ENCODE peak calls at places on chromosomes 5 and 9, in eight cellular contexts. W is A549, A is spleen, T is HepG2, I is GM23248, P is ovary, Z is aorta, V is dorsolateral prefrontal cortex. Q is an unnamed sample.

GRCh38 chr5:114176356-114176755 is 185.5 kb upstream of the KCNN2 start:
- DNase-seq in P (no peak), W (no peak), V (no peak), T (no peak), Z (no peak), I (no peak), A (no peak), Q (no peak)

GRCh38 chr5:135209495-135209837 is 175.4 kb upstream of the PITX1 start:
- DNase-seq in Z (peak), A (no peak), I (no peak), T (no peak), P (no peak), W (no peak), V (no peak), Q (no peak)

GRCh38 chr5:147935032-147935431 is 28.7 kb upstream of the C5orf46 start:
- DNase-seq in P (no peak), Z (no peak), A (no peak), V (no peak), I (peak), T (peak), W (peak), Q (no peak)

GRCh38 chr5:42799668-42800114 is 12.0 kb downstream of the SELENOP start:
- DNase-seq in P (no peak), V (no peak), W (no peak), Z (no peak), I (no peak), A (no peak), T (no peak), Q (no peak)

GRCh38 chr5:84382363-84383295 is 2.1 kb downstream of the EDIL3 start:
- DNase-seq in V (peak), W (no peak), I (peak), A (no peak), P (peak), T (no peak), Z (peak), Q (peak)

GRCh38 chr9:116395409-116396037 is 241.9 kb downstream of the PAPPA start:
- DNase-seq in V (no peak), A (no peak), P (no peak), T (no peak), W (no peak), Z (no peak), I (no peak), Q (no peak)

GRCh38 chr9:93258818-93259489 is 75.0 kb downstream of the WNK2 start:
- DNase-seq in T (no peak), A (peak), V (peak), P (peak), I (no peak), W (no peak), Z (peak), Q (peak)

GRCh38 chr5:135236951-135237791 is 161.9 kb downstream of the MACROH2A1 start:
- DNase-seq in A (peak), P (peak), W (no peak), I (no peak), Z (no peak), V (no peak), T (no peak), Q (no peak)

GRCh38 chr5:9621379-9621903 is 8.7 kb downstream of the TAS2R1 start:
- DNase-seq in P (no peak), A (no peak), W (no peak), I (peak), V (no peak), Z (no peak), T (no peak), Q (no peak)

GRCh38 chr5:82011761-82012160 is 39.9 kb downstream of the ATG10 start:
- DNase-seq in Z (peak), W (no peak), T (no peak), A (no peak), V (no peak), I (peak), P (no peak), Q (no peak)
- H3K4me3 ChIP-seq in Z (no peak), W (no peak), T (no peak), A (no peak), V (no peak), I (no peak), P (no peak), Q (no peak)

GRCh38 chr5:77066191-77066590 is 20.9 kb downstream of the ZBED3 start:
- DNase-seq in W (no peak), I (no peak), T (no peak), V (no peak), Z (no peak), P (no peak), A (no peak), Q (no peak)
- H3K27ac ChIP-seq in W (no peak), I (no peak), T (no peak), V (no peak), Z (no peak), P (no peak), A (peak), Q (peak)

GRCh38 chr5:115565233-115565632 is 20.7 kb upstream of the FEM1C start:
- DNase-seq in Z (no peak), I (no peak), V (no peak), T (no peak), W (no peak), P (no peak), A (no peak), Q (no peak)

GRCh38 chr5:115558388-115558956 is 13.9 kb upstream of the FEM1C start:
- DNase-seq in A (no peak), W (no peak), Z (no peak), I (peak), T (no peak), V (no peak), P (no peak), Q (no peak)

GRCh38 chr5:115559524-115559923 is 14.9 kb upstream of the FEM1C start:
- DNase-seq in P (no peak), T (no peak), Z (no peak), V (no peak), I (peak), A (no peak), W (no peak), Q (no peak)

GRCh38 chr5:115557667-115558387 is 13.3 kb upstream of the FEM1C start:
- DNase-seq in A (no peak), Z (no peak), V (no peak), P (no peak), W (no peak), I (peak), T (peak), Q (no peak)

DNA sequence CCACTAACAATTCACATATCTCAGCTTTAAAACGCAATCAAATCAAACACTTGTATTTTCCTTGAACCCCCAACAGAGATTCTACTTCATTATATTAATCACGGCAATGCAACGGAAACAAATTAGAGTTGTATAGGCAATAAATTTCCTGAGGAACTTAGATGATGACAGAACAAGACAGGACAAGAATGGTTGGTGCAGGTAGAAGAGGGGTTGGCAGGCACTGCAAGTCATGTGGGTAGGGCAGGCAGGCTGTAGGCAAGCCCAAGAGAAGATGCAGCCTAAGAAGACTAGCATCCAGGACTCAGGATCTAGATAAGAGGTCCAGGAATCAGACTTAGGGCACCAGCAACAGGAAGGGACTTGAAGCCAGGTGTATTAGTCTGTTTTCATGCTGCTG is 16.6 kb upstream of the FEM1C start:
- DNase-seq in I (no peak), P (no peak), A (no peak), V (no peak), T (no peak), Z (no peak), W (no peak), Q (no peak)
- H3K4me3 ChIP-seq in I (no peak), P (no peak), A (no peak), V (no peak), T (no peak), Z (no peak), W (no peak), Q (no peak)

GRCh38 chr9:14608521-14608920 is 84.7 kb downstream of the ZDHHC21 start:
- DNase-seq in P (no peak), V (no peak), Z (no peak), W (no peak), A (no peak), I (no peak), T (no peak), Q (no peak)
- H3K27ac ChIP-seq in P (no peak), V (no peak), Z (no peak), W (no peak), A (no peak), I (no peak), T (no peak), Q (no peak)

GRCh38 chr9:106869028-106869427 is 6.1 kb downstream of the ZNF462 start:
- DNase-seq in T (no peak), W (no peak), V (no peak), P (no peak), I (peak), Z (no peak), A (no peak), Q (no peak)
- H3K4me3 ChIP-seq in T (no peak), W (no peak), V (no peak), P (no peak), I (no peak), Z (no peak), A (no peak), Q (no peak)

DNA sequence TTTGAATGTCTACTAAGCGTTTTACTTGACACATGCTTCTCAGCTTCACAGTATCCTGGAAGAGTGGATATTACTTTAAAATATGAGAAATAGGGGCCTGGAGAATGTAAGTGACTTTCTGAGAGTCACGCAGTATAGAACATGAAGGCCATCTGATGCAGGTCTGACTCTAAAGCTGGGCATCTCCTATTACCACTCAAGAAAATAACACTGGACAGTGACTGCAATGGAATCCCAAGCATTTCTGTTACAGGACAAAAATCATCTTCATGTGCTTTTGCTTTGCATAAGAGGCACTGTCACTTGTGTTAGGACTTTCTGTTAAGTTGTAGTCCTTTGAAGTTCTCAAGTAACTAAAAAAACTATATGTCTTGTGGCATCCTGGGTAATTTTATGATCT is 335.5 kb downstream of the FBXL7 start:
- DNase-seq in T (no peak), Z (no peak), W (no peak), P (no peak), V (no peak), I (peak), A (no peak), Q (no peak)
- H3K27ac ChIP-seq in T (no peak), Z (no peak), W (no peak), P (no peak), V (no peak), I (no peak), A (no peak), Q (no peak)

GRCh38 chr9:134052491-134052890 is 15.3 kb downstream of the BRD3 start:
- DNase-seq in Z (peak), A (peak), P (peak), I (no peak), T (no peak), W (no peak), V (no peak), Q (no peak)
- H3K4me3 ChIP-seq in Z (no peak), A (no peak), P (no peak), I (no peak), T (no peak), W (no peak), V (no peak), Q (no peak)

GRCh38 chr9:113481176-113481805 is 17.8 kb downstream of the RGS3 start:
- DNase-seq in P (no peak), T (no peak), A (no peak), V (no peak), W (no peak), I (no peak), Z (no peak), Q (no peak)

GRCh38 chr9:113482991-113483675 is 19.6 kb downstream of the RGS3 start:
- DNase-seq in T (no peak), A (no peak), I (no peak), W (no peak), Z (no peak), P (no peak), V (no peak), Q (no peak)

GRCh38 chr9:113482341-113482740 is 18.8 kb downstream of the RGS3 start:
- DNase-seq in I (no peak), W (no peak), V (no peak), P (no peak), Z (no peak), A (no peak), T (no peak), Q (no peak)

GRCh38 chr9:113479150-113479761 is 15.7 kb downstream of the RGS3 start:
- DNase-seq in W (no peak), Z (no peak), A (no peak), P (no peak), T (no peak), V (no peak), I (no peak), Q (no peak)

DNA sequence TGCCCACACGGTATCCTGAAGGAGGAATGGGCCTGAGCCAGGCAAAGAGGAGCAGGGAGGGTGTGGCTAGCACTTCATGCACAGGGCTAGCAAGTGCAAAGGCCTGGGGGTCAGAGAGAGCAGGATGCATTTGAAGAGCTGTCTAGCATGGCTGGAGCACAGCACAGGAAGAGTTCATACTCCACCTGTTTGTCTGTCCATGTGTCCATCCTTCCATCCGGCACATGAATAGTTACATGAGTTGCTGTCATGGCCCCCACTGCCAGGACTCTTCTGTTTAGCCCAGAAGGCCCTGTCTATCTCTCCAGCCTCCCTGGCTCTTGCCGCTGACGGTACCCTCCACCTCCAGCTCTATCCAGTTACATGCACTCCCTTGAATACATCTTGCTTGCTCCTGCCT is 17.1 kb downstream of the RGS3 start:
- DNase-seq in W (no peak), Z (no peak), T (no peak), V (no peak), P (no peak), A (no peak), I (no peak), Q (no peak)
- H3K27ac ChIP-seq in W (no peak), Z (no peak), T (no peak), V (no peak), P (no peak), A (no peak), I (no peak), Q (no peak)

DNA sequence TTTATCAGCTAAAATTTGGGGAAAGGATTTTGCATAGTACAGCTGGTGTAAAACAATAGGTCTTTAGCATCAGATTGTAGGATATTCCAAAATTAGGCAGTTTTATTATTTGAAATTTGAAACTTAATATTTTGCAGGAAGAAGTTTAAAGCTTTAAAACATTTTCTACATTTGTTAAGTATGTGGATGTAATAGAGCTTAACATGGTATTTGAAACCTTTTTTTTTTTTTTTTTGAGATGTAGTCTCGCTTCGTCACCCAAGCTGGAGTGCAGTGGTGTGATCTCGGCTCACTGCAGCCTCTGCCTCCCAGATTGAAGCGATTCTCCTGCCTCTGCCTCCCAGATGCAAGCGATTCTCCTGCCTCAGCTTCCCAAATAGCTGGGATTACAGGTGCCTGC is 2.9 kb downstream of the DENND4C start:
- DNase-seq in A (no peak), W (no peak), I (peak), P (no peak), Z (no peak), V (no peak), T (no peak), Q (no peak)
- H3K4me3 ChIP-seq in A (no peak), W (peak), I (peak), P (no peak), Z (no peak), V (peak), T (peak), Q (peak)

Q was measured in left lung.